ENCODE peak calls at places on chromosomes 7 and 10, in nine cellular contexts. W, A, H, U, K, Z, E, M and S are unnamed samples.

GRCh38 chr7:69108041-69108440 is 490.2 kb upstream of the AUTS2 start:
- DNase-seq in M (no peak), A (no peak), U (no peak), H (no peak), Z (no peak), W (no peak), E (no peak), K (no peak), S (no peak)

GRCh38 chr7:3082831-3083230 is 39.2 kb upstream of the CARD11 start:
- DNase-seq in U (no peak), H (no peak), W (no peak), A (no peak), E (no peak), M (no peak), Z (no peak), K (no peak), S (no peak)

GRCh38 chr10:86074294-86074693 is 292.3 kb downstream of the GRID1 start:
- DNase-seq in A (no peak), K (no peak), W (no peak), E (no peak), U (no peak), M (no peak), H (no peak), Z (no peak), S (no peak)

GRCh38 chr10:89042547-89042946 is 51.9 kb downstream of the FAS start:
- DNase-seq in A (no peak), H (no peak), Z (no peak), U (no peak), M (no peak), W (no peak), E (no peak), K (no peak), S (no peak)

GRCh38 chr10:101783736-101784118 is 481 bp upstream of the NPM3 start:
- DNase-seq in Z (no peak), W (no peak), A (peak; percentile 43), M (no peak), E (peak; percentile 26), H (peak; percentile 6), U (no peak), K (no peak), S (no peak)

GRCh38 chr10:36817898-36818297 is 307.5 kb upstream of the ANKRD30A start:
- DNase-seq in H (no peak), A (no peak), Z (no peak), M (no peak), W (no peak), K (no peak), E (no peak), U (no peak), S (no peak)

GRCh38 chr10:36679554-36679953 is 445.8 kb upstream of the ANKRD30A start:
- DNase-seq in E (no peak), W (no peak), Z (no peak), A (no peak), M (no peak), H (no peak), U (no peak), K (no peak), S (no peak)

GRCh38 chr7:131300078-131300477 is 27.6 kb upstream of the MKLN1 start:
- DNase-seq in K (no peak), H (no peak), M (no peak), A (no peak), W (no peak), Z (no peak), U (no peak), E (no peak), S (no peak)

GRCh38 chr10:101467286-101467770 is 113.4 kb downstream of the BTRC start:
- DNase-seq in M (peak; percentile 23), U (peak; percentile 48), H (peak; percentile 80), E (peak; percentile 64), K (peak; percentile 78), Z (no peak), W (peak; percentile 25), A (peak; percentile 85), S (peak; percentile 81)

GRCh38 chr10:43437141-43437860 is 390 bp downstream of the ZNF487 start:
- DNase-seq in M (no peak), A (peak; percentile 31), H (no peak), Z (no peak), W (no peak), U (no peak), E (no peak), K (no peak), S (no peak)

GRCh38 chr10:67808706-67809105 is 29.3 kb downstream of the DNAJC12 start:
- DNase-seq in Z (no peak), M (no peak), E (no peak), K (no peak), W (no peak), U (no peak), A (no peak), H (no peak), S (no peak)

GRCh38 chr7:134686782-134687181 is 40.1 kb downstream of the BPGM start:
- DNase-seq in M (no peak), U (no peak), E (no peak), K (no peak), H (no peak), W (no peak), Z (no peak), A (peak; percentile 54), S (peak; percentile 45)

GRCh38 chr7:137390076-137390475 is 46.5 kb upstream of the PTN start:
- DNase-seq in K (peak; percentile 64), U (no peak), W (no peak), A (no peak), E (no peak), H (no peak), M (no peak), Z (no peak), S (no peak)

GRCh38 chr7:55074008-55074499 is 55.2 kb downstream of the EGFR start:
- DNase-seq in U (peak; percentile 26), K (no peak), M (no peak), Z (peak; percentile 69), W (peak; percentile 93), A (peak; percentile 93), E (peak; percentile 71), H (no peak), S (peak; percentile 94)

GRCh38 chr10:43702936-43703281 is 54.2 kb upstream of the ZNF32 start:
- DNase-seq in E (no peak), W (no peak), A (no peak), Z (no peak), H (no peak), M (no peak), U (no peak), K (no peak), S (no peak)

GRCh38 chr7:149735181-149735602 is 38.2 kb downstream of the ZNF467 start:
- DNase-seq in W (no peak), M (no peak), A (no peak), E (no peak), U (no peak), H (no peak), Z (no peak), K (no peak), S (no peak)

GRCh38 chr10:52106895-52107294 is 207.2 kb upstream of the DKK1 start:
- DNase-seq in H (no peak), E (no peak), U (no peak), K (no peak), M (no peak), A (peak; percentile 2), W (no peak), Z (no peak), S (no peak)

GRCh38 chr7:141577043-141577839 is 26.0 kb downstream of the AGK start:
- DNase-seq in U (no peak), M (no peak), E (no peak), Z (no peak), K (no peak), A (no peak), H (no peak), W (no peak), S (no peak)

GRCh38 chr10:3624367-3624766 is 160.6 kb downstream of the KLF6 start:
- DNase-seq in W (no peak), A (peak; percentile 26), U (no peak), K (no peak), E (peak; percentile 17), M (no peak), H (no peak), Z (no peak), S (peak; percentile 91)

GRCh38 chr10:129033790-129034272 is 433.2 kb upstream of the MGMT start:
- DNase-seq in H (no peak), Z (no peak), U (no peak), A (no peak), M (no peak), W (no peak), E (no peak), K (no peak), S (no peak)

GRCh38 chr10:127227027-127227426 is 30.6 kb upstream of the INSYN2A start:
- DNase-seq in W (no peak), M (no peak), H (no peak), Z (no peak), E (no peak), U (no peak), K (no peak), A (no peak), S (no peak)

GRCh38 chr10:119104653-119105024 is 726 bp downstream of the DENND10 start:
- DNase-seq in M (peak; percentile 6), Z (peak; percentile 56), A (no peak), U (no peak), H (no peak), W (no peak), K (no peak), E (peak; percentile 34), S (peak; percentile 3)

GRCh38 chr10:113059001-113059780 is 109.1 kb downstream of the TCF7L2 start:
- DNase-seq in A (peak; percentile 82), K (no peak), W (no peak), H (no peak), M (peak; percentile 59), E (peak; percentile 46), U (no peak), Z (no peak), S (peak; percentile 43)

GRCh38 chr7:82044497-82045080 is 274.7 kb upstream of the HGF start:
- DNase-seq in E (no peak), Z (no peak), A (peak; percentile 69), W (peak; percentile 19), H (peak; percentile 55), M (peak; percentile 19), U (no peak), K (peak; percentile 39), S (peak; percentile 43)

GRCh38 chr7:140230862-140231778 is 54.3 kb upstream of the KDM7A start:
- DNase-seq in Z (peak; percentile 58), M (no peak), W (peak; percentile 50), E (peak; percentile 58), H (peak; percentile 43), A (peak; percentile 19), K (peak; percentile 48), U (peak; percentile 53), S (no peak)

GRCh38 chr7:55539380-55539779 is 32.9 kb downstream of the VOPP1 start:
- DNase-seq in A (no peak), K (no peak), W (no peak), M (no peak), Z (no peak), H (no peak), E (no peak), U (no peak), S (peak; percentile 11)

GRCh38 chr10:16996530-16996964 is 133.1 kb downstream of the CUBN start:
- DNase-seq in U (no peak), H (no peak), Z (no peak), M (no peak), K (no peak), W (no peak), E (no peak), A (peak; percentile 54), S (peak; percentile 47)

GRCh38 chr10:122128357-122128756 is 139.4 kb downstream of the TACC2 start:
- DNase-seq in K (no peak), H (no peak), A (no peak), Z (peak; percentile 80), E (peak; percentile 66), W (no peak), U (no peak), M (no peak), S (peak; percentile 46)

GRCh38 chr10:126177414-126178030 is 210.8 kb downstream of the ADAM12 start:
- DNase-seq in K (no peak), A (no peak), H (no peak), E (no peak), U (no peak), W (no peak), Z (no peak), M (no peak), S (no peak)